ENCODE peak calls at places on chromosomes 3 and 15, in ten cellular contexts. One of them, this sample, is unnamed.
A peak's percentile ranks its signal among the peaks of the same experiment; 100 is the strongest.

GRCh38 chr3:101036213-101036618 is 43.0 kb upstream of the ABI3BP start:
- DNase-seq in head of caudate nucleus: no peak
- DNase-seq in NCI-H1105 treated with DMSO at 0.1 percent for 48 hours: no peak
- DNase-seq in CD8-positive, alpha-beta T cell: no peak
- DNase-seq in GDM1: no peak
- DNase-seq in aorta: no peak
- DNase-seq in central memory CD4-positive, alpha-beta T cell: no peak
- DNase-seq in central memory CD8-positive, alpha-beta T cell: no peak
- DNase-seq in fibroblast of the conjunctiva: peak; percentile 92
- DNase-seq in upper lobe of right lung: no peak
- DNase-seq in this sample: peak; percentile 96

GRCh38 chr3:194447657-194448056 is 39.1 kb downstream of the ATP13A3 start:
- DNase-seq in head of caudate nucleus: no peak
- DNase-seq in NCI-H1105 treated with DMSO at 0.1 percent for 48 hours: no peak
- DNase-seq in CD8-positive, alpha-beta T cell: no peak
- DNase-seq in GDM1: no peak
- DNase-seq in aorta: no peak
- DNase-seq in central memory CD4-positive, alpha-beta T cell: no peak
- DNase-seq in central memory CD8-positive, alpha-beta T cell: no peak
- DNase-seq in fibroblast of the conjunctiva: no peak
- DNase-seq in upper lobe of right lung: no peak
- DNase-seq in this sample: no peak

GRCh38 chr3:149291178-149291577 is 42.3 kb downstream of the TM4SF18 start:
- DNase-seq in head of caudate nucleus: no peak
- DNase-seq in NCI-H1105 treated with DMSO at 0.1 percent for 48 hours: peak; percentile 19
- DNase-seq in CD8-positive, alpha-beta T cell: no peak
- DNase-seq in GDM1: no peak
- DNase-seq in aorta: no peak
- DNase-seq in central memory CD4-positive, alpha-beta T cell: no peak
- DNase-seq in central memory CD8-positive, alpha-beta T cell: no peak
- DNase-seq in fibroblast of the conjunctiva: no peak
- DNase-seq in upper lobe of right lung: no peak
- DNase-seq in this sample: no peak

GRCh38 chr3:33186524-33187367 is 31.9 kb downstream of the SUSD5 start:
- DNase-seq in head of caudate nucleus: no peak
- DNase-seq in NCI-H1105 treated with DMSO at 0.1 percent for 48 hours: no peak
- DNase-seq in CD8-positive, alpha-beta T cell: no peak
- DNase-seq in GDM1: no peak
- DNase-seq in aorta: no peak
- DNase-seq in central memory CD4-positive, alpha-beta T cell: no peak
- DNase-seq in central memory CD8-positive, alpha-beta T cell: no peak
- DNase-seq in fibroblast of the conjunctiva: no peak
- DNase-seq in upper lobe of right lung: no peak
- DNase-seq in this sample: peak; percentile 25

GRCh38 chr3:124263168-124263567 is 271.2 kb upstream of the ROPN1 start:
- DNase-seq in head of caudate nucleus: no peak
- DNase-seq in NCI-H1105 treated with DMSO at 0.1 percent for 48 hours: no peak
- DNase-seq in CD8-positive, alpha-beta T cell: no peak
- DNase-seq in GDM1: no peak
- DNase-seq in aorta: no peak
- DNase-seq in central memory CD4-positive, alpha-beta T cell: no peak
- DNase-seq in central memory CD8-positive, alpha-beta T cell: no peak
- DNase-seq in fibroblast of the conjunctiva: peak; percentile 76
- DNase-seq in upper lobe of right lung: no peak
- DNase-seq in this sample: peak; percentile 95

GRCh38 chr3:195160257-195160898 is 110.6 kb downstream of the XXYLT1 start:
- DNase-seq in head of caudate nucleus: no peak
- DNase-seq in NCI-H1105 treated with DMSO at 0.1 percent for 48 hours: no peak
- DNase-seq in CD8-positive, alpha-beta T cell: no peak
- DNase-seq in GDM1: no peak
- DNase-seq in aorta: no peak
- DNase-seq in central memory CD4-positive, alpha-beta T cell: no peak
- DNase-seq in central memory CD8-positive, alpha-beta T cell: no peak
- DNase-seq in fibroblast of the conjunctiva: no peak
- DNase-seq in upper lobe of right lung: no peak
- DNase-seq in this sample: no peak

GRCh38 chr15:92399271-92399670 is 5.6 kb downstream of the ST8SIA2 start:
- DNase-seq in head of caudate nucleus: no peak
- DNase-seq in NCI-H1105 treated with DMSO at 0.1 percent for 48 hours: no peak
- DNase-seq in CD8-positive, alpha-beta T cell: no peak
- DNase-seq in GDM1: no peak
- DNase-seq in aorta: no peak
- DNase-seq in central memory CD4-positive, alpha-beta T cell: no peak
- DNase-seq in central memory CD8-positive, alpha-beta T cell: no peak
- DNase-seq in fibroblast of the conjunctiva: no peak
- DNase-seq in upper lobe of right lung: no peak
- DNase-seq in this sample: no peak

GRCh38 chr15:26126070-26126469 is 262.9 kb upstream of the ATP10A start:
- DNase-seq in head of caudate nucleus: peak; percentile 32
- DNase-seq in NCI-H1105 treated with DMSO at 0.1 percent for 48 hours: peak; percentile 14
- DNase-seq in CD8-positive, alpha-beta T cell: no peak
- DNase-seq in GDM1: no peak
- DNase-seq in aorta: no peak
- DNase-seq in central memory CD4-positive, alpha-beta T cell: no peak
- DNase-seq in central memory CD8-positive, alpha-beta T cell: no peak
- DNase-seq in fibroblast of the conjunctiva: no peak
- DNase-seq in upper lobe of right lung: no peak
- DNase-seq in this sample: no peak

GRCh38 chr3:158725348-158725966 is 6.8 kb downstream of the RARRES1 start:
- DNase-seq in head of caudate nucleus: no peak
- DNase-seq in NCI-H1105 treated with DMSO at 0.1 percent for 48 hours: no peak
- DNase-seq in CD8-positive, alpha-beta T cell: no peak
- DNase-seq in GDM1: no peak
- DNase-seq in aorta: no peak
- DNase-seq in central memory CD4-positive, alpha-beta T cell: no peak
- DNase-seq in central memory CD8-positive, alpha-beta T cell: no peak
- DNase-seq in fibroblast of the conjunctiva: peak; percentile 91
- DNase-seq in upper lobe of right lung: no peak
- DNase-seq in this sample: peak; percentile 100

GRCh38 chr15:47570451-47570850 is 146.9 kb upstream of the SEMA6D start:
- DNase-seq in head of caudate nucleus: no peak
- DNase-seq in NCI-H1105 treated with DMSO at 0.1 percent for 48 hours: no peak
- DNase-seq in CD8-positive, alpha-beta T cell: no peak
- DNase-seq in GDM1: no peak
- DNase-seq in aorta: no peak
- DNase-seq in central memory CD4-positive, alpha-beta T cell: no peak
- DNase-seq in central memory CD8-positive, alpha-beta T cell: no peak
- DNase-seq in fibroblast of the conjunctiva: no peak
- DNase-seq in upper lobe of right lung: no peak
- DNase-seq in this sample: no peak

GRCh38 chr15:38401101-38401500 is 52.8 kb upstream of the FAM98B start:
- DNase-seq in head of caudate nucleus: no peak
- DNase-seq in NCI-H1105 treated with DMSO at 0.1 percent for 48 hours: no peak
- DNase-seq in CD8-positive, alpha-beta T cell: no peak
- DNase-seq in GDM1: no peak
- DNase-seq in aorta: no peak
- DNase-seq in central memory CD4-positive, alpha-beta T cell: no peak
- DNase-seq in central memory CD8-positive, alpha-beta T cell: no peak
- DNase-seq in fibroblast of the conjunctiva: no peak
- DNase-seq in upper lobe of right lung: no peak
- DNase-seq in this sample: peak; percentile 52

GRCh38 chr15:83057002-83057401 is 10.1 kb downstream of the BTBD1 start:
- DNase-seq in head of caudate nucleus: no peak
- DNase-seq in NCI-H1105 treated with DMSO at 0.1 percent for 48 hours: no peak
- DNase-seq in CD8-positive, alpha-beta T cell: no peak
- DNase-seq in GDM1: no peak
- DNase-seq in aorta: no peak
- DNase-seq in central memory CD4-positive, alpha-beta T cell: no peak
- DNase-seq in central memory CD8-positive, alpha-beta T cell: no peak
- DNase-seq in fibroblast of the conjunctiva: no peak
- DNase-seq in upper lobe of right lung: no peak
- DNase-seq in this sample: no peak

GRCh38 chr3:69929019-69929418 is 70.5 kb upstream of the SAMMSON start:
- DNase-seq in head of caudate nucleus: peak; percentile 33
- DNase-seq in NCI-H1105 treated with DMSO at 0.1 percent for 48 hours: no peak
- DNase-seq in CD8-positive, alpha-beta T cell: no peak
- DNase-seq in GDM1: no peak
- DNase-seq in aorta: no peak
- DNase-seq in central memory CD4-positive, alpha-beta T cell: no peak
- DNase-seq in central memory CD8-positive, alpha-beta T cell: no peak
- DNase-seq in fibroblast of the conjunctiva: no peak
- DNase-seq in upper lobe of right lung: no peak
- DNase-seq in this sample: no peak

GRCh38 chr3:71062920-71063767 is 520.4 kb downstream of the FOXP1 start:
- DNase-seq in head of caudate nucleus: no peak
- DNase-seq in NCI-H1105 treated with DMSO at 0.1 percent for 48 hours: peak; percentile 31
- DNase-seq in CD8-positive, alpha-beta T cell: no peak
- DNase-seq in GDM1: no peak
- DNase-seq in aorta: no peak
- DNase-seq in central memory CD4-positive, alpha-beta T cell: peak; percentile 43
- DNase-seq in central memory CD8-positive, alpha-beta T cell: no peak
- DNase-seq in fibroblast of the conjunctiva: no peak
- DNase-seq in upper lobe of right lung: no peak
- DNase-seq in this sample: peak; percentile 57

GRCh38 chr3:163722421-163722820 is 1355.9 kb downstream of the SI start:
- DNase-seq in head of caudate nucleus: no peak
- DNase-seq in NCI-H1105 treated with DMSO at 0.1 percent for 48 hours: no peak
- DNase-seq in CD8-positive, alpha-beta T cell: no peak
- DNase-seq in GDM1: no peak
- DNase-seq in aorta: no peak
- DNase-seq in central memory CD4-positive, alpha-beta T cell: no peak
- DNase-seq in central memory CD8-positive, alpha-beta T cell: no peak
- DNase-seq in fibroblast of the conjunctiva: no peak
- DNase-seq in upper lobe of right lung: no peak
- DNase-seq in this sample: no peak

GRCh38 chr3:148372476-148372875 is 325.2 kb upstream of the AGTR1 start:
- DNase-seq in head of caudate nucleus: no peak
- DNase-seq in NCI-H1105 treated with DMSO at 0.1 percent for 48 hours: no peak
- DNase-seq in CD8-positive, alpha-beta T cell: no peak
- DNase-seq in GDM1: no peak
- DNase-seq in aorta: no peak
- DNase-seq in central memory CD4-positive, alpha-beta T cell: no peak
- DNase-seq in central memory CD8-positive, alpha-beta T cell: no peak
- DNase-seq in fibroblast of the conjunctiva: no peak
- DNase-seq in upper lobe of right lung: no peak
- DNase-seq in this sample: peak; percentile 1

GRCh38 chr3:183287301-183287971 is 34.4 kb downstream of the B3GNT5 start:
- DNase-seq in head of caudate nucleus: no peak
- DNase-seq in NCI-H1105 treated with DMSO at 0.1 percent for 48 hours: no peak
- DNase-seq in CD8-positive, alpha-beta T cell: no peak
- DNase-seq in GDM1: no peak
- DNase-seq in aorta: no peak
- DNase-seq in central memory CD4-positive, alpha-beta T cell: no peak
- DNase-seq in central memory CD8-positive, alpha-beta T cell: no peak
- DNase-seq in fibroblast of the conjunctiva: peak; percentile 94
- DNase-seq in upper lobe of right lung: no peak
- DNase-seq in this sample: peak; percentile 95

GRCh38 chr15:68265674-68266073 is 11.9 kb upstream of the FEM1B start:
- DNase-seq in head of caudate nucleus: no peak
- DNase-seq in NCI-H1105 treated with DMSO at 0.1 percent for 48 hours: no peak
- DNase-seq in CD8-positive, alpha-beta T cell: no peak
- DNase-seq in GDM1: no peak
- DNase-seq in aorta: no peak
- DNase-seq in central memory CD4-positive, alpha-beta T cell: no peak
- DNase-seq in central memory CD8-positive, alpha-beta T cell: no peak
- DNase-seq in fibroblast of the conjunctiva: no peak
- DNase-seq in upper lobe of right lung: no peak
- DNase-seq in this sample: no peak

GRCh38 chr15:60758961-60759729 is 280.2 kb upstream of the ICE2 start:
- DNase-seq in head of caudate nucleus: no peak
- DNase-seq in NCI-H1105 treated with DMSO at 0.1 percent for 48 hours: no peak
- DNase-seq in CD8-positive, alpha-beta T cell: no peak
- DNase-seq in GDM1: no peak
- DNase-seq in aorta: no peak
- DNase-seq in central memory CD4-positive, alpha-beta T cell: no peak
- DNase-seq in central memory CD8-positive, alpha-beta T cell: no peak
- DNase-seq in fibroblast of the conjunctiva: peak; percentile 89
- DNase-seq in upper lobe of right lung: no peak
- DNase-seq in this sample: peak; percentile 95

GRCh38 chr15:101407439-101407838 is 82.1 kb downstream of the PCSK6 start:
- DNase-seq in head of caudate nucleus: no peak
- DNase-seq in NCI-H1105 treated with DMSO at 0.1 percent for 48 hours: no peak
- DNase-seq in CD8-positive, alpha-beta T cell: no peak
- DNase-seq in GDM1: no peak
- DNase-seq in aorta: no peak
- DNase-seq in central memory CD4-positive, alpha-beta T cell: no peak
- DNase-seq in central memory CD8-positive, alpha-beta T cell: no peak
- DNase-seq in fibroblast of the conjunctiva: no peak
- DNase-seq in upper lobe of right lung: peak; percentile 30
- DNase-seq in this sample: no peak

GRCh38 chr3:45995370-45996192 is at the start of gene FYCO1:
- DNase-seq in head of caudate nucleus: peak; percentile 96
- DNase-seq in NCI-H1105 treated with DMSO at 0.1 percent for 48 hours: peak; percentile 66
- DNase-seq in CD8-positive, alpha-beta T cell: peak; percentile 83
- DNase-seq in GDM1: peak; percentile 78
- DNase-seq in aorta: peak; percentile 98
- DNase-seq in central memory CD4-positive, alpha-beta T cell: peak; percentile 82
- DNase-seq in central memory CD8-positive, alpha-beta T cell: peak; percentile 72
- DNase-seq in fibroblast of the conjunctiva: peak; percentile 79
- DNase-seq in upper lobe of right lung: peak; percentile 98
- DNase-seq in this sample: peak; percentile 80

GRCh38 chr3:149752788-149753136 is 473 bp upstream of the COMMD2 start:
- DNase-seq in head of caudate nucleus: no peak
- DNase-seq in NCI-H1105 treated with DMSO at 0.1 percent for 48 hours: peak; percentile 45
- DNase-seq in CD8-positive, alpha-beta T cell: no peak
- DNase-seq in GDM1: no peak
- DNase-seq in aorta: no peak
- DNase-seq in central memory CD4-positive, alpha-beta T cell: no peak
- DNase-seq in central memory CD8-positive, alpha-beta T cell: no peak
- DNase-seq in fibroblast of the conjunctiva: no peak
- DNase-seq in upper lobe of right lung: no peak
- DNase-seq in this sample: no peak

GRCh38 chr15:52765779-52766178 is 24.4 kb downstream of the ONECUT1 start:
- DNase-seq in head of caudate nucleus: no peak
- DNase-seq in NCI-H1105 treated with DMSO at 0.1 percent for 48 hours: no peak
- DNase-seq in CD8-positive, alpha-beta T cell: no peak
- DNase-seq in GDM1: no peak
- DNase-seq in aorta: no peak
- DNase-seq in central memory CD4-positive, alpha-beta T cell: no peak
- DNase-seq in central memory CD8-positive, alpha-beta T cell: no peak
- DNase-seq in fibroblast of the conjunctiva: no peak
- DNase-seq in upper lobe of right lung: no peak
- DNase-seq in this sample: no peak